ENCODE peak calls at places on chromosomes 7 and 10, in eight cellular contexts. V is NB4, P is brain microvascular endothelial cell, C is AG09309, I is foreskin fibroblast, B is heart left ventricle, K is cardiac muscle cell, G is lower leg skin. H is an unnamed sample.

GRCh38 chr7:13165854-13166253 is 478.4 kb downstream of the ARL4A start:
- DNase-seq in G (no peak), K (no peak), B (no peak), C (no peak), I (no peak), P (no peak), V (no peak), H (no peak)

GRCh38 chr7:134718211-134718875 is 61.1 kb upstream of the CALD1 start:
- DNase-seq in I (no peak), V (no peak), B (no peak), P (no peak), C (no peak), G (no peak), K (no peak), H (no peak)

GRCh38 chr10:99595770-99596465 is 24.3 kb downstream of the SLC25A28 start:
- DNase-seq in V (no peak), C (no peak), B (no peak), G (peak; percentile 64), I (no peak), P (no peak), K (no peak), H (no peak)

GRCh38 chr10:102796407-102797176 is 40.6 kb downstream of the CYP17A1 start:
- DNase-seq in K (peak; percentile 80), G (peak; percentile 97), I (peak; percentile 48), B (peak; percentile 96), C (no peak), P (peak; percentile 50), V (peak; percentile 91), H (peak; percentile 51)

GRCh38 chr10:119301397-119301796 is 94.0 kb downstream of the GRK5 start:
- DNase-seq in V (no peak), P (no peak), C (no peak), G (no peak), I (no peak), B (peak; percentile 17), K (no peak), H (no peak)

GRCh38 chr7:135414850-135415439 is 95.0 kb downstream of the CNOT4 start:
- DNase-seq in I (peak; percentile 23), B (peak; percentile 22), C (peak; percentile 11), V (peak; percentile 84), K (peak; percentile 73), G (no peak), P (peak; percentile 60), H (peak; percentile 55)

GRCh38 chr10:77311186-77311585 is 326.4 kb downstream of the KCNMA1 start:
- DNase-seq in G (no peak), K (no peak), P (no peak), I (no peak), B (no peak), C (no peak), V (peak; percentile 6), H (no peak)

GRCh38 chr7:93883078-93883916 is 7.3 kb downstream of the TFPI2 start:
- DNase-seq in B (no peak), G (no peak), P (peak; percentile 29), K (peak; percentile 41), I (no peak), C (no peak), V (no peak), H (no peak)

GRCh38 chr7:80699656-80700318 is 61.3 kb downstream of the CD36 start:
- DNase-seq in G (no peak), I (no peak), C (no peak), K (peak; percentile 25), B (no peak), P (no peak), V (no peak), H (peak; percentile 64)

GRCh38 chr7:136036336-136036735 is 59.2 kb upstream of the MTPN start:
- DNase-seq in P (no peak), I (no peak), G (no peak), B (no peak), C (no peak), K (no peak), V (no peak), H (no peak)

GRCh38 chr10:109835257-109835656 is 88.1 kb downstream of the XPNPEP1 start:
- DNase-seq in P (no peak), B (no peak), G (no peak), C (no peak), K (peak; percentile 4), I (no peak), V (no peak), H (no peak)

GRCh38 chr7:17131060-17131345 is 167.4 kb upstream of the AHR start:
- DNase-seq in V (no peak), B (no peak), P (no peak), G (no peak), I (no peak), C (no peak), K (peak; percentile 56), H (no peak)

DNA sequence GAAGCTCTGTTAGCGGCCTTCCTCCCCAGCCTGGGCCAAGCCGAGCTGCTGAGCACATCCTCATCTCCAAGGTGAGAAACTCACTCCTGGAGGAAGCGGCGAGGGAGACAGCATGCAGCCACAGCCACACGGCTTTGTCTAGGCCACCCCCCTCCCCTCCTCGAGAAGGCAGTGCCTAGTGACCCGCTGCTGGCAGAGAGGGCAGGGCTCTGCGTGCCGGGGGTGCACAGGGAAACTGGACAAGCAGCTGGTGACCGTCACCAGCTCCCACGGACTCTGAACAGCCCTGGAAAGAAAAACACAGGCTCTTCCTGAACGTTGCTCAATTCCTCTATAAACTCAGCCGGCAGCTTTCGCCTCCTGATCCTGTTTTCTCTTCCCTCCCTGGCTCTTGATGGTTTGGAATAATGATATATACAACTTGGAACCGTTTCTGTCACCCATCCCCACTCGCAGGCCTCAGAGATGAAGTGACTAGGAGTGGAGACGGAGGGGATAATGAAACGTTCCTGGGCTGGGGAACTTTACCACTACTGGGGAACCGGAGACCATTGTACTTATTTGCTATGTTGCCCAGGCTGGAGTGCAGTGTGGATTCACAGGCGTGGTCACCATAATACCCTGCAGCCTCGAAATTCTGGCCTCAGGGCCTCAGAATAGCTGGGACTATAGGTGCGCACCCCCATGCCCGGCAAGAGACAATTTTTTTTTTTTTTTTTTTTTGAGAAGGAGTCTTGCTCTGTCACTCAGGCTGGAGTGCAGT is 19.3 kb downstream of the PAPOLB start:
- DNase-seq in B (peak; percentile 65), G (no peak), C (no peak), P (no peak), I (no peak), V (no peak), K (peak; percentile 53), H (no peak)
- TF ChIP-seq CTCF in B (no peak), G (no peak), C (no peak), P (no peak), I (no peak), V (no peak), K (no peak), H (no peak)

DNA sequence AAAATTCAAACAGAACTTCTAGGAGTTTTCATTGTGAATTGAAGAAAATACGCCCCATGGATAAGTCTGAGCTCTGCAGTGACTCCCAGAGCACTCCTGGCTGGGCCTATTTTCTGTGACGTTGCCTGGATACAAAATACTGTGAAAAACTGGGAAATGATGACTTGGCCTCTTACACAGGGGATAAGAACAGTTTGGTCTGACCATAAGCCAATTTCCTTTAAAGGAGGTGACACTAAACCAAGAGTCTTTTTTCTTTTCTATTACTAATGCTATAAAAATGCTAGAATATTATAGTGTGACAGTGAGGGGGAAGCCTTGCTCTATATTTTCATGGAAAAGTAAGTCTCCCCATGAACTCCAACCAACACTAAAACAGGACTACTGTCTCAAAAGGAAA is 45.6 kb downstream of the MYOF start:
- DNase-seq in V (peak; percentile 45), K (peak; percentile 97), G (no peak), P (peak; percentile 94), I (peak; percentile 86), B (no peak), C (peak; percentile 92), H (peak; percentile 99)
- H3K4me3 ChIP-seq in V (peak overlapping the region; percentile 14), K (no peak overlapping the region), G (no peak overlapping the region), P (peak overlapping the region; percentile 26), I (peak overlapping the region; percentile 14), B (no peak overlapping the region), C (no peak overlapping the region), H (no peak overlapping the region)

GRCh38 chr10:63798599-63799498 is 277.6 kb downstream of the REEP3 start:
- DNase-seq in V (no peak), P (peak; percentile 99), G (peak; percentile 91), K (peak; percentile 93), C (peak; percentile 32), I (peak; percentile 45), B (peak; percentile 73), H (peak; percentile 98)
- TF ChIP-seq CTCF in V (no peak), P (peak; percentile 52), G (no peak), K (no peak), C (no peak), I (no peak), B (no peak), H (peak; percentile 27)

GRCh38 chr10:21521910-21522533 is 3.5 kb downstream of the SKIDA1 start:
- DNase-seq in K (no peak), V (no peak), C (no peak), B (no peak), I (no peak), G (no peak), P (no peak), H (peak; percentile 32)
- H3K4me3 ChIP-seq in K (no peak overlapping the region), V (no peak overlapping the region), C (no peak overlapping the region), B (no peak overlapping the region), I (no peak overlapping the region), G (no peak overlapping the region), P (no peak overlapping the region), H (no peak overlapping the region)

DNA sequence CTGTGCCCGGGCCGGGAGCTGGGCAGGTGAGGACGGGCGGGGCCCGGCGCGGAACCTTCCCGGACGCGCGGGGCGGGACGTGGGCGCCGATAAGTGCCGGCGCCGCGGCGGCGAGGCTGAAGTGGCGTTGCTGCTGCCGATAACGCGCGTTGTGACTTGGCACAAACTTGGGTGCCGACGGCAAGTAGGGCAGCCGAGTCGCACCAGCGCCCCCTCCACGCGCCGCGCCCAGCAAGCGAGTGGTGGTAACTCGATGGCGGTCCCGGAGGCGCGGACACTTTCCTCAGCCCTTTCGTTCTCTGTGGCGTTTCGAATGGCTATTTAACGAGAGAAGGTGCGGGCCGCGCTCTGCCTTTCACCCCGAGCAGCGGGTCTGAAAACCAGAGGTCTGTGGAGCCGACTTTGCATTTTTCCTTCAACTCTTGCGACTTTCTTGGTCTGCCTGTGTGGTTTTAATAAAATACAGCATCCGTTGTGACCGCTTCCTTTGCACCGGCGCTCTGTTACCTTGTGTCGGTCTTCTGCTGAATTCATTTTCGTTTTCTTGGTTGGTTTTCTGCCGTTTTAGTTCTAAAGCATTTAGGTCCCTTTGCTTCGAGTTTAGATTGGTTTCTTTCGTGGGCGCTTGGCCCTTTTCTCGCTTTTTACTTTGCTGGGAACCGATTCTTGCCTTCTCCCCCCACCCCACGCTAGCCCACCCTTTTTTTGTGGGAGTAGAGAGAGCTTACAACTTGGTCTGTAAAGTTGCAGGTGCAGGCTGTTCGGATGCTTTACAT is 704 bp downstream of the STK17A start:
- DNase-seq in I (no peak), B (peak; percentile 89), P (no peak), K (peak; percentile 55), G (peak; percentile 91), V (peak; percentile 88), C (no peak), H (peak; percentile 48)
- TF ChIP-seq CTCF in I (no peak), B (peak; percentile 7), P (peak; percentile 26), K (peak; percentile 26), G (no peak), V (peak; percentile 20), C (peak; percentile 30), H (peak; percentile 16)

DNA sequence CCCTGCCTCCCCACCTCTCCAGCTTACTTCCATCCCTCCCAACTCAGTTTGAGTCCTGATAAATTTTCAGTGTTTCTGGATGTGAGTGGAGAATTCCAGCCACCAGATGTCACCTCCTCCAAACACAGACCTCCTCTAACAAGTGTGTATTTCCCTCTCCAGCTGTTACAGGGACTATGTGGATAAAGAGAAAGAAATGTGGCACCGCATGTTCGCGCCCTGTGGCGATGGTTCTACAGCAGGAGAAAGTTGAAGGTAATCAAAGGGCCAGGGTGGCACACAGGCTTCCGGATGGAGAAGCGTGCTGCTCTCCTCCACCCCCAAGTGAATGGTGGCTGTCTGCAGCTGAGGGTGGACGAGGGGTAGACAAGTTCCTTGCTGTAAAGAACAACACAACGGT is 14.7 kb downstream of the FKBP6 start:
- DNase-seq in K (peak; percentile 80), C (no peak), G (no peak), B (no peak), I (peak; percentile 64), P (peak; percentile 68), V (no peak), H (peak; percentile 60)
- H3K4me3 ChIP-seq in K (no peak overlapping the region), C (no peak overlapping the region), G (no peak overlapping the region), B (no peak overlapping the region), I (peak overlapping the region; percentile 46), P (no peak overlapping the region), V (no peak overlapping the region), H (no peak overlapping the region)

H was measured in astrocyte of the spinal cord.